ENCODE peak calls at places on chromosome 13, in four cellular contexts. S is Peyer's patch, W is cardiac muscle cell, B is GM23338. P is an unnamed sample.

GRCh38 chr13:109333893-109334651 is 452.3 kb downstream of the IRS2 start:
- DNase-seq in W (no peak), S (no peak), B (no peak), P (no peak)

GRCh38 chr13:28609936-28610335 is 49.0 kb upstream of the POMP start:
- DNase-seq in S (no peak), B (no peak), W (peak), P (no peak)

GRCh38 chr13:48161530-48162179 is 66.8 kb upstream of the MED4 start:
- DNase-seq in W (no peak), B (no peak), S (no peak), P (no peak)

GRCh38 chr13:113744197-113745000 is 14.6 kb upstream of the TMEM255B start:
- DNase-seq in W (no peak), S (no peak), B (no peak), P (no peak)

GRCh38 chr13:46553886-46554855 is 1.2 kb downstream of the LRCH1 start:
- DNase-seq in W (peak), S (peak), B (peak), P (peak)

GRCh38 chr13:26719356-26719945 is 41.1 kb downstream of the GPR12 start:
- DNase-seq in W (peak), B (peak), S (no peak), P (no peak)

GRCh38 chr13:29664591-29664990 is 69.1 kb upstream of the SLC7A1 start:
- DNase-seq in B (no peak), S (no peak), W (no peak), P (no peak)

GRCh38 chr13:113955235-113955634 is 18.6 kb downstream of the C13orf46 start:
- DNase-seq in S (no peak), B (no peak), W (no peak), P (no peak)

GRCh38 chr13:19618925-19619324 is 14.5 kb upstream of the MPHOSPH8 start:
- DNase-seq in S (no peak), B (peak), W (peak), P (no peak)

GRCh38 chr13:74229242-74229641 is 95.0 kb upstream of the KLF12 start:
- DNase-seq in B (no peak), W (no peak), S (no peak), P (no peak)

GRCh38 chr13:106349080-106349841 is 186.2 kb downstream of the EFNB2 start:
- DNase-seq in W (peak), S (no peak), B (peak), P (no peak)

GRCh38 chr13:24323036-24323738 is 13.8 kb downstream of the C1QTNF9 start:
- DNase-seq in B (no peak), S (no peak), W (no peak), P (no peak)

GRCh38 chr13:77507931-77508776 is 27.4 kb upstream of the SCEL start:
- DNase-seq in B (no peak), W (peak), S (no peak), P (no peak)

GRCh38 chr13:107964356-107964755 is 251.0 kb downstream of the LIG4 start:
- DNase-seq in W (peak), S (no peak), B (no peak), P (no peak)

GRCh38 chr13:35140831-35141230 is 198.8 kb downstream of the NBEA start:
- DNase-seq in S (no peak), W (no peak), B (no peak), P (no peak)

GRCh38 chr13:114143806-114144605 is 11.6 kb upstream of the RASA3 start:
- DNase-seq in W (no peak), B (peak), S (peak), P (no peak)

GRCh38 chr13:68719815-68720214 is 1387.8 kb upstream of the ATXN8OS start:
- DNase-seq in W (no peak), S (no peak), B (no peak), P (no peak)

GRCh38 chr13:112068531-112069062 is 1.6 kb downstream of the SOX1 start:
- DNase-seq in S (no peak), W (no peak), B (no peak), P (no peak)

GRCh38 chr13:28499579-28499978 is 4.7 kb upstream of the FLT1 start:
- DNase-seq in B (no peak), S (no peak), W (no peak), P (no peak)

GRCh38 chr13:41652735-41653361 is 195.5 kb downstream of the RGCC start:
- DNase-seq in S (no peak), W (peak), B (peak), P (no peak)

GRCh38 chr13:93680329-93680728 is 453.7 kb downstream of the GPC6 start:
- DNase-seq in B (peak), W (no peak), S (no peak), P (no peak)

GRCh38 chr13:113953561-113953960 is 20.3 kb downstream of the C13orf46 start:
- DNase-seq in W (no peak), S (no peak), B (no peak), P (no peak)

GRCh38 chr13:77859450-77859849 is 59.2 kb downstream of the EDNRB start:
- DNase-seq in B (no peak), W (peak), S (no peak), P (no peak)

GRCh38 chr13:110431851-110432294 is 124.8 kb downstream of the COL4A2 start:
- DNase-seq in B (no peak), W (no peak), S (no peak), P (no peak)

GRCh38 chr13:28659611-28659970 is 661 bp downstream of the POMP start:
- DNase-seq in S (no peak), B (no peak), W (peak), P (no peak)

GRCh38 chr13:66657165-66657895 is 572.8 kb downstream of the PCDH9 start:
- DNase-seq in W (peak), B (peak), S (no peak), P (peak)

GRCh38 chr13:59425211-59425721 is 738.5 kb downstream of the DIAPH3 start:
- DNase-seq in B (no peak), W (peak), S (no peak), P (no peak)

DNA sequence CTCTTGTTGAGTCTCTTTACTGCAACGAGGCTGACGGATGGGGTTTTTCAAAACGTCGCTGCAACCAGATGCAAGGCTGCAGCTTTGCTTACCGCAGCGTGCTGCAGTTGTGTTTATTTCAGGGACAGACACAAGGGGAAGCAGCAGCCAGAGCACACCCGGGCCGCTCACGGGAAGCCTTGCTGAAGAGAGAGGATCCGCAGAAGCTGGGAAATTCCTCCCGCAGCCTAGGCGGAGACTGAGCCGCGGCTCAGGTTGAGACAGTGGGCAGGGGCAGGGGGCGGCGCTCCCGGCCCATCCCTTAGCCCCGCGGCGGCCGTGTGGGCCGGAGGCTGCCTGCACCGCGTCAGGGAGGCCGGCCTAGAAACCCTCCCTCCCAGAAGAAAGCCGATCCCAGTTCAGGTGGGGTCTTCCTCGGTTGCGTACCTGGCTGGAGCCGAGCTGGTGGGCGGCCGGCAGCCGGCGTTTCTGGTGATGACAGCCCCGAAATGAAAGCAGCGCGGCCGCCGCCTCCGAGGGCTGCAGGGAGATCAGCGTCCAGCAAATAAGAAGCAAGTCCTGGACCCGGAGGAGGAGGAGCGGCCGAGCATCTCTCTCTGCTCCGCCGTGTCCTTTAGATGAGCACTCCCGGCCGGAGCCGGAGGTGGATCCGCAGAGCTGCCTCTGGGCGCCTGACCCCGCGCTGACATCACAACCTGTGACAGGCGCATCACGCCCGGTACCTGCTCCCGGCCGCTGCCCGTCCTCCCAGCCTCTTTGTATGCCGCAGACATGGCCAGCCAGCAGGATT is at the start of gene FRY:
- DNase-seq in B (peak), W (peak), S (peak), P (no peak)
- H3K4me3 ChIP-seq in B (peak), W (peak), S (peak), P (peak)

GRCh38 chr13:39129253-39129652 is 91.0 kb downstream of the NHLRC3 start:
- DNase-seq in B (no peak), W (no peak), S (no peak), P (no peak)

GRCh38 chr13:39134574-39134973 is 96.3 kb downstream of the NHLRC3 start:
- DNase-seq in B (no peak), W (no peak), S (no peak), P (no peak)

GRCh38 chr13:39132286-39132685 is 94.0 kb downstream of the NHLRC3 start:
- DNase-seq in S (no peak), W (no peak), B (no peak), P (no peak)

GRCh38 chr13:39133781-39134180 is 95.5 kb downstream of the NHLRC3 start:
- DNase-seq in W (no peak), S (no peak), B (no peak), P (no peak)

GRCh38 chr13:39130298-39130697 is 92.0 kb downstream of the NHLRC3 start:
- DNase-seq in W (no peak), S (no peak), B (peak), P (no peak)
- H3K4me3 ChIP-seq in W (no peak), S (no peak), B (no peak), P (no peak)

DNA sequence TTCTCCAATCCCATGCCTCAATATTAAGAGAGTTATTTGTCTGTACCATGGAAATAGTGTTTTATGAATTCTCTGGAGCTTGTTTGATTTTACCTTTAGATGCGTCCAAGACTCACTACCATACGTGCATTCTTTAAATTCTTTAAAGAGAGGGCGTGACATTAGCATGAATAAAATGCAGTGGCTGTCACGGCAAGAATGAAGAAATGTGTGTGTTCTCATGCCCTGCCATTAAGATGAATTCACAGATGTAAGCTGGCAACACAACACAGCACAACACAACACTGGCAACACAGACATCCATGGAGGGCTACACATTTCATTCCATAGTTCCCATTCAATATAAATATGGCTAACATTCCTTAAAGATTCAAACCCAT is 213.4 kb downstream of the ENOX1 start:
- DNase-seq in B (peak), W (peak), S (no peak), P (no peak)
- H3K4me3 ChIP-seq in B (no peak), W (no peak), S (no peak), P (no peak)

GRCh38 chr13:45415112-45415511 is 3.1 kb downstream of the SLC25A30 start:
- DNase-seq in S (no peak), B (no peak), W (no peak), P (no peak)

GRCh38 chr13:45411631-45412030 is 6.5 kb downstream of the SLC25A30 start:
- DNase-seq in B (no peak), S (no peak), W (no peak), P (no peak)

GRCh38 chr13:45412274-45413049 is 5.7 kb downstream of the SLC25A30 start:
- DNase-seq in S (no peak), W (no peak), B (no peak), P (no peak)

GRCh38 chr13:45411226-45411625 is 6.9 kb downstream of the SLC25A30 start:
- DNase-seq in B (no peak), S (no peak), W (no peak), P (no peak)

DNA sequence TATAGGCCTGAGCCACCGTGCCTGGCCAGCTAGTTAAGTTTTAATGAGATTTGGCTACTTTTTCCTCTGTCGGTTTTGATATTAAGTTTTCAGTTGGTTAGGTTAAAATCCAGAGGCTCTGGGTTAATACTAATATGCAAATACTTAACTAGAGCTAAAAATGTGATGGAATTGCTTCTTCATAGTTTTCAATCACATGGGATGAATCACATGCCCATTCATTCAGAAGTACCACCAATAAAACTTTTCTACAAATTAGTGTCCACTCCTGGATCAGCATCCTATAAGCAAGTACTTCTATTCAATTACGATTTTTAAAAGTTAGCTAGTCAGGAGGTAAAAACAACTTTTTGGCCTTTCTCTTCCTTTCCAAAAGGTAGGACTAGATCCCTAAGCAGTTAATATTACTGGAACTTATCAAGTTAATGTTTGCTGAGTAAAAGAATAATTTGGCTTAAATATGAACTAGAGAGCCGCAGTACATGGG is 4.3 kb downstream of the SLC25A30 start:
- DNase-seq in B (no peak), W (no peak), S (no peak), P (peak)
- H3K4me3 ChIP-seq in B (no peak), W (no peak), S (no peak), P (peak)

DNA sequence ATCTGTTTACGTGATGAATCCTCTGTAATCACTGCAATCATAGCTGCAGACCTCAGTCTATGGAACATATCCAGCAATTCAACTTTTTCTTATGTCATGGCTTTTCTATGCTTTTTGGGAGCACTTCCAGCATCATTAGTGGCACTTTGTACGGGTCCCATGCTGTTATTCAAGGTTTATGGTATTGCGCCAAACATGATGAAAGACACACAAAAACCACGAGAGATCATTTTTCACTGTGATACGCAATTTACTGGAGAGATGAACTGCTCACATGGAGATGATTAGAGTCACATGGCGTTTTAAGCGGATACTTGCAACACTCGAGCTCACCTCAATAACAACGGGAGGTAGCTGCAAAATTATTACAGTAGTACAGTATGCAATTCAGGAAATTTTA is 2101.7 kb upstream of the PCDH20 start:
- DNase-seq in B (no peak), S (no peak), W (no peak), P (no peak)
- H3K4me3 ChIP-seq in B (no peak), S (no peak), W (no peak), P (no peak)

GRCh38 chr13:44196186-44196751 is 177.4 kb upstream of the SERP2 start:
- DNase-seq in B (no peak), S (no peak), W (no peak), P (no peak)
- H3K4me3 ChIP-seq in B (no peak), S (no peak), W (no peak), P (no peak)

GRCh38 chr13:51153527-51153926 is 42.5 kb upstream of the C13orf42 start:
- DNase-seq in W (peak), B (peak), S (no peak), P (no peak)

GRCh38 chr13:51154029-51154555 is 43.0 kb upstream of the C13orf42 start:
- DNase-seq in S (no peak), B (no peak), W (peak), P (no peak)

GRCh38 chr13:51156666-51157065 is 45.6 kb upstream of the C13orf42 start:
- DNase-seq in S (no peak), W (no peak), B (no peak), P (no peak)

GRCh38 chr13:51158365-51158764 is 47.3 kb upstream of the C13orf42 start:
- DNase-seq in W (no peak), S (no peak), B (no peak), P (no peak)

GRCh38 chr13:51158923-51159322 is 47.8 kb upstream of the C13orf42 start:
- DNase-seq in W (peak), B (no peak), S (no peak), P (no peak)
- H3K4me3 ChIP-seq in W (no peak), B (no peak), S (no peak), P (no peak)

GRCh38 chr13:98427331-98427995 is 149.4 kb downstream of the STK24 start:
- DNase-seq in S (no peak), B (no peak), W (no peak), P (no peak)
- H3K4me3 ChIP-seq in S (no peak), B (no peak), W (no peak), P (no peak)